ENCODE peak calls at places on chromosomes 1 and 21, in nine cellular contexts. X is ovary; V is heart left ventricle; I is kidney; N is CD8-positive, alpha-beta T cell; D is choroid plexus epithelial cell; S is cardiac muscle cell; C is IMR-90; Y is fibroblast of pulmonary artery. W is an unnamed sample.

GRCh38 chr1:33430751-33431593 is at the start of gene PHC2:
- DNase-seq in I (peak), S (peak), N (peak), V (peak), C (peak), X (peak), D (peak), Y (peak), W (peak)

GRCh38 chr1:165257969-165258459 is 98.5 kb downstream of the LMX1A start:
- DNase-seq in Y (peak), N (no peak), V (no peak), I (no peak), C (peak), X (no peak), D (peak), S (peak), W (peak)

GRCh38 chr1:93738075-93738622 is 56.5 kb upstream of the BCAR3 start:
- DNase-seq in N (no peak), C (peak), D (peak), Y (peak), X (no peak), S (peak), I (no peak), V (no peak), W (peak)

GRCh38 chr1:109819906-109820305 is 56.2 kb upstream of the EPS8L3 start:
- DNase-seq in D (no peak), S (no peak), X (no peak), I (no peak), V (no peak), Y (no peak), N (no peak), C (no peak), W (no peak)

GRCh38 chr1:95407864-95408291 is 173.9 kb downstream of the RWDD3 start:
- DNase-seq in X (no peak), D (no peak), Y (no peak), N (no peak), C (no peak), V (no peak), I (no peak), S (no peak), W (no peak)

GRCh38 chr1:174791863-174792262 is 207.9 kb upstream of the CACYBP start:
- DNase-seq in Y (no peak), X (no peak), N (no peak), S (no peak), V (no peak), C (no peak), D (peak), I (no peak), W (no peak)

GRCh38 chr1:173255214-173255813 is 48.2 kb upstream of the TNFSF4 start:
- DNase-seq in I (no peak), V (no peak), S (peak), C (peak), D (peak), N (no peak), X (no peak), Y (peak), W (peak)

GRCh38 chr1:216705686-216706085 is 17.5 kb downstream of the ESRRG start:
- DNase-seq in V (no peak), I (no peak), C (no peak), S (no peak), X (no peak), Y (no peak), N (no peak), D (no peak), W (no peak)

GRCh38 chr1:173355281-173356031 is 121.7 kb upstream of the PRDX6 start:
- DNase-seq in D (peak), Y (peak), S (peak), X (no peak), V (no peak), C (no peak), N (no peak), I (no peak), W (no peak)

GRCh38 chr1:228077565-228078330 is 4.8 kb upstream of the ARF1 start:
- DNase-seq in I (peak), Y (no peak), X (peak), N (no peak), D (no peak), S (no peak), C (no peak), V (no peak), W (no peak)

GRCh38 chr1:173383341-173383740 is 93.8 kb upstream of the PRDX6 start:
- DNase-seq in C (peak), Y (peak), I (no peak), X (no peak), V (no peak), D (no peak), N (no peak), S (peak), W (peak)

GRCh38 chr1:210822897-210823296 is 311.1 kb downstream of the KCNH1 start:
- DNase-seq in X (no peak), S (no peak), V (no peak), N (no peak), I (no peak), C (no peak), D (no peak), Y (no peak), W (no peak)

GRCh38 chr1:64811131-64811530 is 66.3 kb downstream of the RAVER2 start:
- DNase-seq in S (no peak), V (no peak), Y (no peak), N (no peak), D (no peak), C (no peak), I (no peak), X (no peak), W (no peak)

GRCh38 chr1:213138391-213138790 is 87.3 kb downstream of the RPS6KC1 start:
- DNase-seq in V (no peak), Y (no peak), D (no peak), N (no peak), C (no peak), S (no peak), I (no peak), X (no peak), W (no peak)

GRCh38 chr1:111904478-111905218 is 84.8 kb downstream of the KCND3 start:
- DNase-seq in Y (no peak), C (peak), V (no peak), N (no peak), D (no peak), I (no peak), S (no peak), X (no peak), W (no peak)

GRCh38 chr1:184287001-184287400 is 99.8 kb upstream of the C1orf21 start:
- DNase-seq in I (no peak), D (no peak), N (no peak), X (no peak), Y (no peak), C (peak), V (no peak), S (no peak), W (no peak)

GRCh38 chr1:196380311-196380710 is 227.9 kb downstream of the KCNT2 start:
- DNase-seq in N (no peak), I (no peak), X (no peak), C (no peak), Y (no peak), D (no peak), V (no peak), S (peak), W (no peak)

GRCh38 chr21:42847051-42847707 is 32.2 kb downstream of the WDR4 start:
- DNase-seq in Y (no peak), S (no peak), C (no peak), I (peak), X (no peak), V (no peak), N (no peak), D (no peak), W (no peak)

GRCh38 chr1:200453544-200453905 is 43.7 kb upstream of the ZNF281 start:
- DNase-seq in Y (peak), I (no peak), X (no peak), V (no peak), S (peak), D (peak), N (no peak), C (no peak), W (peak)

DNA sequence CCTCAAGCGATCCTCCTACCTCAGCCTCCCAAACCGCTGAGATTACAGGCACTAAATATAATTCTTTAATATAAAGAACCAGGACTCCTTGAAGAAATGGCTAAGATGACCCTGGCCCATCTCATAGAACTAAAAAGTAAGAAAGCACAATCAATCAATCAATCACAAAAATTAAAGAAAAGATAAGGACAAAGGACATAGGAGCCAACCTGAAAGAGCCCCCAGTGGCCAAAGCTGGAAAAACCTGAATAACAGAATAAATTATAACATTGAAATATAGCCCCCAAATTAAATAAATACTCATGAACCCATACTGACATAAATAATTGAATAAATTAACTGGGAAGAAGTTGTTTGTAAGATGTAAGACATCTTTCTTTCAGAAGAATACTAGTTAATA is 8.9 kb downstream of the NUP210L start:
- DNase-seq in X (no peak), N (no peak), C (no peak), I (no peak), Y (no peak), V (no peak), D (no peak), S (no peak), W (no peak)
- TF ChIP-seq CTCF in X (no peak), N (peak), C (peak), I (no peak), Y (peak), V (peak), D (peak), S (peak), W (peak)

GRCh38 chr1:234531181-234532132 is 52.5 kb upstream of the TARBP1 start:
- DNase-seq in S (peak), D (peak), X (peak), Y (peak), I (peak), V (peak), N (no peak), C (peak), W (peak)
- H3K4me3 ChIP-seq in S (no peak), D (no peak), X (no peak), Y (peak), I (no peak), V (peak), N (no peak), C (no peak), W (peak)

DNA sequence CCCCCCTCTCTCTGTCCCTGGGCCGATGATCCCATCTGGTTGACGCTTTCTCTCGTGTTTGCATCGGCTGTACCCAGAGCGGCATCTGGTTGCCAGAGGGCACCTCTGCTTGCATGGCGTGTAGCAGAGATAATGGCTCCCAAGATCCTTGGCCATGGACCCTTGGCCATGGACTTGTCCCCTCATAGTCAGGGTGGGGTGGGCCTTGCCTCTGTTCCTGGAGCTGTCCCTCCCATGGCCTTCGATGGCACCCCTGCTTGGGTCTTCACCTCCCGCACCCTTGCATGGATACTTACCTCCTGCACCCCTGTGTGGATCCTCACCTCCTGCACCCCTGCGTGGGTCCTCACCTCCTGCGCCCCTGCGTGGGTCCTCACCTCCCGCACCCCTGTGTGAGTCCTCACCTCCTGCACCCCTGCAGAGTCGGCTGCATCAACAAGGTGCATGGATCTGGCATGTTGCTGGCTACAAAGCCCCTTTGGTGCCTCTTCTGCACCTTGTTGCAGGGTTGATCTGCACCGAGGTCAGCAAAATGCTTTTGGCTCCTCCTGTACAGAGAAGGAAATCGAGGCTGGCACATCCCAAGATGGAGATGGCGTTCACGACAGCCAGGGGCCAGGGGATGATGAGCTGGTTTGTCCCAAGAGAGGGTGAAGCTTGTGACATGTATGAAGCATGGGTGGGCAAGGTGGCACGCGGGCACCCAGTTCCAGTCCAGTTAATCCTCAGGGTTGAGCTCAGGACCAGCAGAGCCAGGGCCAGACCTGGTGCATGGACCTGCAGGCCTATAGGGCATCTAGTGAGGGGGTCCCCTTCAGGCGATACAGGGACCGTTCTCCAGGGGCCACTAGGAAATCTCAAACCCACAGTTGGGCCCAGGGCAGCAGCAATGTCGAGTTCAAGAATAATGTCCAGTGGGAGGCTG is 46.1 kb upstream of the C1orf174 start:
- DNase-seq in Y (no peak), D (no peak), S (no peak), I (no peak), C (no peak), X (no peak), V (no peak), N (no peak), W (no peak)
- TF ChIP-seq CTCF in Y (no peak), D (no peak), S (no peak), I (no peak), C (no peak), X (no peak), V (no peak), N (no peak), W (no peak)

GRCh38 chr1:53580009-53580400 is 120.8 kb downstream of the DMRTB1 start:
- DNase-seq in C (no peak), Y (no peak), I (no peak), S (no peak), N (no peak), V (peak), X (no peak), D (no peak), W (no peak)
- H3K4me3 ChIP-seq in C (no peak), Y (no peak), I (no peak), S (no peak), N (no peak), V (no peak), X (no peak), D (no peak), W (no peak)

GRCh38 chr1:188463919-188464318 is 1635.2 kb downstream of the PLA2G4A start:
- DNase-seq in C (peak), Y (no peak), D (peak), X (no peak), I (no peak), N (no peak), S (no peak), V (no peak), W (no peak)
- TF ChIP-seq CTCF in C (peak), Y (no peak), D (peak), X (no peak), I (no peak), N (no peak), S (no peak), V (no peak), W (no peak)

GRCh38 chr1:63319069-63320023 is 3.0 kb upstream of the FOXD3 start:
- DNase-seq in I (no peak), C (no peak), V (no peak), S (no peak), N (no peak), D (no peak), X (no peak), Y (no peak), W (no peak)
- H3K4me3 ChIP-seq in I (no peak), C (no peak), V (no peak), S (no peak), N (no peak), D (no peak), X (no peak), Y (no peak), W (no peak)

DNA sequence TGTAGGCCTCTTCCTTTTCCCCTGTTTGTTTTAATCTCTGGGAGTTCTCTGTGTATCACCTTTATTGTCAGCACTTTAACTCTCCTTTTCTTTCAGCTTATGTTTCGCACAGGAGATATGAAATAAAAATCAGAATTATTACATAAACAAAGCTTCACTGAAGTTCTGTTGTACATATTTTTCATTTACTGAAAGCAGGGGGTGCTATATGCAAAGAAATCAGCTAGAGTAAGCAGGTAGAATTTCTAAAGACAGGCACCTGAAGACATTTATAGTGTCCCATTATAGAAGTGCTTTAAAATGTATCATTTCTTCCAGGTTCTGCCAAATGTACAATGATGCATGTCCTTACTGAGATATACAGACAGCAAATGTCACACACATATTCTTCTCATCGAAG is 585.0 kb downstream of the PLA2G4A start:
- DNase-seq in D (peak), C (peak), Y (peak), I (no peak), N (no peak), S (peak), X (no peak), V (no peak), W (peak)
- TF ChIP-seq CTCF in D (peak), C (peak), Y (peak), I (no peak), N (no peak), S (peak), X (no peak), V (no peak), W (no peak)

DNA sequence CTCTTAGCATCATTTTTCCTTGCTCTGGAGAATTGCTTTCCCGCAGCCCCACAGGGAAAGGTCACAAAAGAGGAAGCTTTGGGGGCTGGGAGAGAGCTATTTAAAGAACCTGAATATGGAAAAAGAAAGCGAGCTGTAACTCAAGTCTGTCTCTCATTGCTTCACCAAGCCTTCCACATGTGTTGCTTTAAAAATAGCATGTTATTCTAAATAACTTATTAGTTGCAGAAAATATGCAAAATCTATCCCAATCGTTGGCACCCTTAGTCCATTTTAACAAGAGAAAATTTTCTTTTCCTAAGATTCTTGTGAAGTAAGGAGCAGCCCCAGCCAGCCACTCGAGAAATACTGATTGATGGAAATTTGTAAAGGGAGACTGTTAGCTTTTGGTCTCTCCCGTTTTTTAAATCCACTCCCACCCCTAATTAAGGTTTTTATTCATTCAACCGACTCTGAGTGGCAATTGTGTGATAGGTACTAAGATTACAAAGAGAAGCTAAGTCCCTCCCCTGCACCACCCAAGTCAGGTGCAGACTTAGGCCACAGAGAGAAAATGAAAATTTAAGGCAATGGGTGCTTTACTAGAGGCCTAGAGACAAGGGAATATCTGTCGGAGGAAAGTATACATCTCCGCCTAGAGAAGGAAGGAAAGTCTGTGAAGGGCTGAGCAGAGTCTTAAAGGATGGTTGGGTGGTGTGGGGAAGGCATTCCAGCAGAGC is 828 bp downstream of the CYP4X1 start:
- DNase-seq in X (no peak), V (no peak), S (peak), C (no peak), N (no peak), Y (peak), I (no peak), D (peak), W (no peak)
- H3K4me3 ChIP-seq in X (no peak), V (peak), S (peak), C (no peak), N (no peak), Y (peak), I (no peak), D (peak), W (peak)

GRCh38 chr1:151294748-151295462 is 12.8 kb downstream of the ZNF687 start:
- DNase-seq in C (no peak), V (no peak), N (no peak), X (no peak), Y (no peak), S (no peak), D (no peak), I (no peak), W (no peak)

GRCh38 chr1:151289991-151290708 is 8.1 kb downstream of the ZNF687 start:
- DNase-seq in V (no peak), D (no peak), N (no peak), S (no peak), X (no peak), Y (no peak), I (no peak), C (no peak), W (no peak)

GRCh38 chr1:151293093-151293492 is 11.0 kb downstream of the ZNF687 start:
- DNase-seq in C (no peak), Y (no peak), X (no peak), N (no peak), V (no peak), D (no peak), I (no peak), S (no peak), W (no peak)

GRCh38 chr1:151290709-151291303 is 8.7 kb downstream of the ZNF687 start:
- DNase-seq in S (no peak), Y (no peak), D (no peak), V (no peak), I (no peak), C (no peak), N (no peak), X (no peak), W (no peak)

DNA sequence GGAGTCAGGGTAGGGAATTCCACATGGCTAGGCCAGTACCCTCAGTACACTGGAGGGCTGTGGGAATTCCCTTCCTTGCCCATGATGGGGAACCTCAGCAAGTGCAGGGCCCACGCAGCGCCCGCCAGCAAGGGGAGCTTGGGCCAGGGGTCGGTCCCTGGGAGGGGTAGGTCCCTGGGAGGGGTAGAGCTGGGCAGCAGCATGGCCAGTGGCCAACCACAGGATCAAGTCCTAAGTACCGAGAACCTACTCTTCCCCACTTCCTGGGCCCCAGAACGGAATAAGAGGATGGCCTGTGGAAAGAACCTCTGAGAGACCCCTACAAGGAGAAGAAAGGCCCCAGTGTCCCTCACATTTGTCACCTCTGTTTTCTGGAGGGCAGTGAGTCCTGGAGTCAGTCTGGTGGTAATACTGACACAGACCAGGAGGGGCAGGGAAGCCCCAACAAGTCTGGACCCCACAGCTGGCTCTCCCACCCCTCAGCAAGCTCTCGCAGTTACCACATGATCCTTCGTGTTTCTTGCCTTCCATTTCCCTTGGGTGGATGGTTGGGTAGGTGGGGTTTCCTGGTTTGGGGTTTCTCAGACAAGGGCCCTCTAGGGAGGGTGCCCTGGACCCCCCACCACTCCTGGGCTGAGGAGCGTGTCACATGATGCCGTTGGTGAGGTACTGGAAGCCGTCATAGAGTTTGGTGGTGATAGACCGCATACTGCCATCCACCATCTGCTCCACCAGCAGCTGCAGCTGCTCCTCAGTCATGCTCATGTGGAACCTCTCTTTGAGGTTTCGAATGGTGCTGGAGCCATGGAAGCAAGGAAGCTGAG is 10.3 kb downstream of the ZNF687 start:
- DNase-seq in S (no peak), C (no peak), X (no peak), V (no peak), D (no peak), Y (no peak), N (no peak), I (no peak), W (no peak)
- TF ChIP-seq CTCF in S (peak), C (no peak), X (no peak), V (no peak), D (peak), Y (no peak), N (no peak), I (no peak), W (peak)